ENCODE peak calls at places on chromosomes 1 and 21, in four cellular contexts. One of them, this sample, is unnamed.

GRCh38 chr1:66628951-66629350 is 95.0 kb downstream of the SGIP1 start:
- DNase-seq in transverse colon: no peak
- DNase-seq in OCI-LY7: no peak
- DNase-seq in left lung: no peak
- DNase-seq in this sample: no peak

GRCh38 chr1:116111196-116112021 is at the start of gene MAB21L3:
- DNase-seq in transverse colon: peak; percentile 67
- DNase-seq in OCI-LY7: no peak
- DNase-seq in left lung: no peak
- DNase-seq in this sample: no peak

GRCh38 chr1:93805027-93805426 is 74.0 kb downstream of the DNTTIP2 start:
- DNase-seq in transverse colon: no peak
- DNase-seq in OCI-LY7: no peak
- DNase-seq in left lung: no peak
- DNase-seq in this sample: no peak

GRCh38 chr1:109668123-109668800 is 405 bp downstream of the GSTM2 start:
- DNase-seq in transverse colon: no peak
- DNase-seq in OCI-LY7: no peak
- DNase-seq in left lung: no peak
- DNase-seq in this sample: no peak

GRCh38 chr1:22184892-22185612 is 42.2 kb upstream of the WNT4 start:
- DNase-seq in transverse colon: peak; percentile 10
- DNase-seq in OCI-LY7: no peak
- DNase-seq in left lung: no peak
- DNase-seq in this sample: no peak

GRCh38 chr1:246801241-246802020 is 77.2 kb downstream of the SCCPDH start:
- DNase-seq in transverse colon: no peak
- DNase-seq in OCI-LY7: no peak
- DNase-seq in left lung: no peak
- DNase-seq in this sample: no peak

GRCh38 chr1:111369177-111369576 is 58.4 kb downstream of the OVGP1 start:
- DNase-seq in transverse colon: no peak
- DNase-seq in OCI-LY7: no peak
- DNase-seq in left lung: no peak
- DNase-seq in this sample: no peak

GRCh38 chr1:192489748-192490147 is 85.8 kb upstream of the RGS1 start:
- DNase-seq in transverse colon: peak; percentile 41
- DNase-seq in OCI-LY7: peak; percentile 23
- DNase-seq in left lung: no peak
- DNase-seq in this sample: no peak

GRCh38 chr1:112517231-112517630 is 8.5 kb downstream of the WNT2B start:
- DNase-seq in transverse colon: no peak
- DNase-seq in OCI-LY7: no peak
- DNase-seq in left lung: no peak
- DNase-seq in this sample: no peak

GRCh38 chr21:42063578-42064521 is 7.3 kb upstream of the UMODL1 start:
- DNase-seq in transverse colon: peak; percentile 71
- DNase-seq in OCI-LY7: peak; percentile 92
- DNase-seq in left lung: peak; percentile 76
- DNase-seq in this sample: peak; percentile 45

GRCh38 chr1:115052454-115053083 is 22.9 kb downstream of the TSHB start:
- DNase-seq in transverse colon: peak; percentile 63
- DNase-seq in OCI-LY7: peak; percentile 65
- DNase-seq in left lung: no peak
- DNase-seq in this sample: peak; percentile 44

GRCh38 chr1:109768335-109768650 is 4.6 kb upstream of the EPS8L3 start:
- DNase-seq in transverse colon: peak; percentile 3
- DNase-seq in OCI-LY7: no peak
- DNase-seq in left lung: peak; percentile 25
- DNase-seq in this sample: no peak

GRCh38 chr1:1758692-1759455 is 19.4 kb downstream of the NADK start:
- DNase-seq in transverse colon: peak; percentile 95
- DNase-seq in OCI-LY7: no peak
- DNase-seq in left lung: peak; percentile 95
- DNase-seq in this sample: no peak

GRCh38 chr21:41584603-41585176 is 76.7 kb upstream of the TMPRSS2 start:
- DNase-seq in transverse colon: no peak
- DNase-seq in OCI-LY7: no peak
- DNase-seq in left lung: no peak
- DNase-seq in this sample: no peak

GRCh38 chr1:232012773-232013386 is 386.3 kb downstream of the DISC1 start:
- DNase-seq in transverse colon: peak; percentile 69
- DNase-seq in OCI-LY7: no peak
- DNase-seq in left lung: no peak
- DNase-seq in this sample: no peak

GRCh38 chr1:5267603-5268235 is 613.3 kb downstream of the AJAP1 start:
- DNase-seq in transverse colon: no peak
- DNase-seq in OCI-LY7: no peak
- DNase-seq in left lung: no peak
- DNase-seq in this sample: no peak

GRCh38 chr21:45289134-45289533 is 1.4 kb upstream of the POFUT2 start:
- DNase-seq in transverse colon: no peak
- DNase-seq in OCI-LY7: no peak
- DNase-seq in left lung: no peak
- DNase-seq in this sample: no peak

DNA sequence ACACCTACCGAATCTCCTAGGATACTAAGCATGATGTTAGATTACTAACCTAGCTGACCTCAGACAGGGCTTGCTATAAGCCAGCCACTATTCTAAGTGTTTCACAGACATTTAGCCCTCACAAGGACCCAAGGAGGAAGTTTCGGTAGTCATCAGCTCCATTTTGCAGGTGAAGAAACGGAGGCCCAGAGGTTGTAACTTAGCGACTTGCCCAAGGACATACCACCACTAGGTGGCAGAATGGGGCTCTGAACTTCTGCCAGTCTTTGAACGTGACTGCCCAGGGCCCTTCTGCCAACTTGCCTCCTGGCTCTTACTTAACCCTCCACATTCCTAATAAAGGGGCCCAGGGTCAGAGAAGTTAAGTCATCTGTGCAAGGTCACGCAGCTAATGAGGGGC is 283.5 kb downstream of the C1orf94 start:
- DNase-seq in transverse colon: peak; percentile 47
- DNase-seq in OCI-LY7: peak; percentile 46
- DNase-seq in left lung: no peak
- DNase-seq in this sample: no peak
- TF ChIP-seq CTCF in transverse colon: peak; percentile 36
- TF ChIP-seq CTCF in OCI-LY7: peak; percentile 78
- TF ChIP-seq CTCF in left lung: peak; percentile 59
- TF ChIP-seq CTCF in this sample: peak; percentile 56

GRCh38 chr1:173915596-173915995 is 1.5 kb downstream of the SERPINC1 start:
- DNase-seq in transverse colon: no peak
- DNase-seq in OCI-LY7: no peak
- DNase-seq in left lung: no peak
- DNase-seq in this sample: no peak

GRCh38 chr1:173917635-173918493 is 737 bp upstream of the SERPINC1 start:
- DNase-seq in transverse colon: no peak
- DNase-seq in OCI-LY7: no peak
- DNase-seq in left lung: no peak
- DNase-seq in this sample: no peak

GRCh38 chr1:173917149-173917548 is at the start of gene SERPINC1:
- DNase-seq in transverse colon: no peak
- DNase-seq in OCI-LY7: no peak
- DNase-seq in left lung: no peak
- DNase-seq in this sample: no peak

GRCh38 chr1:173914366-173914871 is 2.7 kb downstream of the SERPINC1 start:
- DNase-seq in transverse colon: peak; percentile 28
- DNase-seq in OCI-LY7: peak; percentile 67
- DNase-seq in left lung: no peak
- DNase-seq in this sample: no peak

DNA sequence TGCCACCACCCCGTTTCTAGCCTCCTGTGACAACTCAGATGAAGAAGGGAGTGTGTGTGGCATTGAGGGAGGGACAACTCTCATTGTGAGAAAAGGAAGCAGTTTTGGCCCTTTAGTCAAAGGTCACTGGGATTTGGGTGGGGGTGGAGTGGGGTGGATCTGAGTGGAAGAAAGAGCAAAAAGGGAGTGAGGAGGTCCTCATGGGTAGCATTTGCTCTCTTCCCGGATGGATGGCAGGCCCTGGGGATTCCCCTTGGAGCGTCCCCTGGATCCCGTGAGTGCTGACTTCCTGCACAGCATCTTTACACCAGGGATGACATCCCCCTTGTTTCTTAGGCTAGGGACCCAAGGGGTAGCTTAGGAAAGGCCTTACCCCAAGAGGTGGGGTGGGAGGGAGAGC is 460 bp downstream of the SERPINC1 start:
- DNase-seq in transverse colon: no peak
- DNase-seq in OCI-LY7: no peak
- DNase-seq in left lung: no peak
- DNase-seq in this sample: no peak
- H3K27ac ChIP-seq in transverse colon: no peak overlapping the region
- H3K27ac ChIP-seq in OCI-LY7: no peak overlapping the region
- H3K27ac ChIP-seq in left lung: no peak overlapping the region
- H3K27ac ChIP-seq in this sample: no peak overlapping the region

DNA sequence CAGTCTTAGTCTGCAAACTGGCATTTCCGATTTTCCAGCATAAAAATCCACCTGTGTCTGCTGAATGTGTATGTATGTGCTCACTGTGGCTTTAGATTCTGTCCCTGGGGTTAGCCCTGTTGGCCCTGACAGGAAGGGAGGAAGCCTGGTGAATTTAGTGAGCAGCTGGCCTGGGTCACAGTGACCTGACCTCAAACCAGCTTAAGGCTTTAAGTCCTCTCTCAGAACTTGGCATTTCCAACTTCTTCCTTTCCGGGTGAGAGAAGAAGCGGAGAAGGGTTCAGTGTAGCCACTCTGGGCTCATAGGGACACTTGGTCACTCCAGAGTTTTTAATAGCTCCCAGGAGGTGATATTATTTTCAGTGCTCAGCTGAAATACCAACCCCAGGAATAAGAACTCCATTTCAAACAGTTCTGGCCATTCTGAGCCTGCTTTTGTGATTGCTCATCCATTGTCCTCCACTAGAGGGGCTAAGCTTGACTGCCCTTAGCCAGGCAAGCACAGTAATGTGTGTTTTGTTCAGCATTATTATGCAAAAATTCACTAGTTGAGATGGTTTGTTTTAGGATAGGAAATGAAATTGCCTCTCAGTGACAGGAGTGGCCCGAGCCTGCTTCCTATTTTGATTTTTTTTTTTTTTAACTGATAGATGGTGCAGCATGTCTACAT is 2.5 kb upstream of the OLFML3 start:
- DNase-seq in transverse colon: no peak
- DNase-seq in OCI-LY7: peak; percentile 30
- DNase-seq in left lung: no peak
- DNase-seq in this sample: no peak
- TF ChIP-seq CTCF in transverse colon: peak; percentile 20
- TF ChIP-seq CTCF in OCI-LY7: peak; percentile 67
- TF ChIP-seq CTCF in left lung: peak; percentile 33
- TF ChIP-seq CTCF in this sample: no peak

GRCh38 chr1:9320520-9321479 is 28.1 kb downstream of the SPSB1 start:
- DNase-seq in transverse colon: no peak
- DNase-seq in OCI-LY7: no peak
- DNase-seq in left lung: peak; percentile 20
- DNase-seq in this sample: no peak
- H3K27ac ChIP-seq in transverse colon: peak overlapping the region; percentile 81
- H3K27ac ChIP-seq in OCI-LY7: no peak overlapping the region
- H3K27ac ChIP-seq in left lung: peak overlapping the region; percentile 26
- H3K27ac ChIP-seq in this sample: no peak overlapping the region

GRCh38 chr1:25012966-25013962 is 83.2 kb upstream of the RUNX3 start:
- DNase-seq in transverse colon: no peak
- DNase-seq in OCI-LY7: no peak
- DNase-seq in left lung: peak; percentile 53
- DNase-seq in this sample: no peak
- TF ChIP-seq CTCF in transverse colon: no peak
- TF ChIP-seq CTCF in OCI-LY7: no peak
- TF ChIP-seq CTCF in left lung: no peak
- TF ChIP-seq CTCF in this sample: no peak

GRCh38 chr1:239761509-239761908 is 330.2 kb upstream of the FMN2 start:
- DNase-seq in transverse colon: no peak
- DNase-seq in OCI-LY7: no peak
- DNase-seq in left lung: no peak
- DNase-seq in this sample: no peak

GRCh38 chr1:239763850-239764249 is 327.8 kb upstream of the FMN2 start:
- DNase-seq in transverse colon: no peak
- DNase-seq in OCI-LY7: no peak
- DNase-seq in left lung: no peak
- DNase-seq in this sample: no peak

DNA sequence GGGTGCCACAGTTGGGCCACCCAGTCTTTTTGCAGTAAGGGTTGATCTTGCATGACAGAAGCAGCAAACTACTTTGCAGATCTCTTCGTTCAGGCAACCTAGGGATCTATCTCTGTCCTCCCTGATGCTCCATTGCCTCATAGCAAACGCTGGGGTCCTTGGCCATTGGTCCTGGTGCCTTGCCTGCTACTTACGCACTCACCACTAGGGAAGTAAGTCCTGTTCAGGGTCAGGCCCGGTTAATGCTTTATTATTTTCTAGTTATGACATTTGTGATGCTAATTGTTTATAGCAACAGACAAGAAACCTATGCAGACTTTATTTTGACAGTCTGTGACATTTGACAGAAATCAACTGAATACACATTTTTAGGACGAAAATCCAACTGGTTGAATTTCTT is 326.5 kb upstream of the FMN2 start:
- DNase-seq in transverse colon: no peak
- DNase-seq in OCI-LY7: no peak
- DNase-seq in left lung: no peak
- DNase-seq in this sample: no peak
- H3K27ac ChIP-seq in transverse colon: no peak overlapping the region
- H3K27ac ChIP-seq in OCI-LY7: no peak overlapping the region
- H3K27ac ChIP-seq in left lung: no peak overlapping the region
- H3K27ac ChIP-seq in this sample: no peak overlapping the region

This sample was measured in CD4-positive, alpha-beta T cell.